ENCODE peak calls at places on chromosomes 16 and 17, in ten cellular contexts. One of them, this sample, is unnamed.

GRCh38 chr17:1413281-1413791 is 13.3 kb upstream of the YWHAE start:
- DNase-seq in AG09309: no peak
- DNase-seq in CD8-positive, alpha-beta T cell: no peak
- DNase-seq in aorta: peak
- DNase-seq in A673: no peak
- DNase-seq in skeletal muscle cell: peak
- DNase-seq in NT2/D1: no peak
- DNase-seq in retinal pigment epithelial cell: peak
- DNase-seq in cardiac muscle cell: no peak
- DNase-seq in dorsolateral prefrontal cortex: no peak
- DNase-seq in this sample: no peak

GRCh38 chr17:79007504-79008381 is 1.8 kb downstream of the CANT1 start:
- DNase-seq in CD8-positive, alpha-beta T cell: no peak
- DNase-seq in AG09309: no peak
- DNase-seq in A673: no peak
- DNase-seq in aorta: peak
- DNase-seq in NT2/D1: no peak
- DNase-seq in cardiac muscle cell: no peak
- DNase-seq in skeletal muscle cell: no peak
- DNase-seq in retinal pigment epithelial cell: no peak
- DNase-seq in dorsolateral prefrontal cortex: no peak
- DNase-seq in this sample: no peak

GRCh38 chr16:35194681-35195080 is 1735.3 kb downstream of the TP53TG3F start:
- DNase-seq in A673: no peak
- DNase-seq in NT2/D1: no peak
- DNase-seq in skeletal muscle cell: no peak
- DNase-seq in AG09309: no peak
- DNase-seq in dorsolateral prefrontal cortex: no peak
- DNase-seq in aorta: no peak
- DNase-seq in CD8-positive, alpha-beta T cell: no peak
- DNase-seq in retinal pigment epithelial cell: no peak
- DNase-seq in cardiac muscle cell: no peak
- DNase-seq in this sample: no peak

GRCh38 chr17:13353590-13353989 is 248.1 kb downstream of the HS3ST3A1 start:
- DNase-seq in A673: no peak
- DNase-seq in dorsolateral prefrontal cortex: no peak
- DNase-seq in skeletal muscle cell: peak
- DNase-seq in NT2/D1: no peak
- DNase-seq in cardiac muscle cell: peak
- DNase-seq in retinal pigment epithelial cell: peak
- DNase-seq in AG09309: no peak
- DNase-seq in aorta: no peak
- DNase-seq in CD8-positive, alpha-beta T cell: no peak
- DNase-seq in this sample: no peak

GRCh38 chr17:55567240-55568216 is 56.3 kb upstream of the SMIM36 start:
- DNase-seq in aorta: no peak
- DNase-seq in retinal pigment epithelial cell: no peak
- DNase-seq in NT2/D1: no peak
- DNase-seq in skeletal muscle cell: no peak
- DNase-seq in AG09309: no peak
- DNase-seq in dorsolateral prefrontal cortex: no peak
- DNase-seq in cardiac muscle cell: peak
- DNase-seq in CD8-positive, alpha-beta T cell: no peak
- DNase-seq in A673: no peak
- DNase-seq in this sample: no peak

GRCh38 chr16:62190426-62190825 is 154.2 kb upstream of the CDH8 start:
- DNase-seq in AG09309: no peak
- DNase-seq in aorta: no peak
- DNase-seq in NT2/D1: peak
- DNase-seq in dorsolateral prefrontal cortex: no peak
- DNase-seq in cardiac muscle cell: peak
- DNase-seq in skeletal muscle cell: no peak
- DNase-seq in CD8-positive, alpha-beta T cell: no peak
- DNase-seq in retinal pigment epithelial cell: peak
- DNase-seq in A673: peak
- DNase-seq in this sample: peak

GRCh38 chr16:75225092-75225491 is 6.3 kb downstream of the CTRB1 start:
- DNase-seq in CD8-positive, alpha-beta T cell: no peak
- DNase-seq in aorta: peak
- DNase-seq in retinal pigment epithelial cell: no peak
- DNase-seq in AG09309: no peak
- DNase-seq in NT2/D1: no peak
- DNase-seq in cardiac muscle cell: no peak
- DNase-seq in skeletal muscle cell: no peak
- DNase-seq in dorsolateral prefrontal cortex: no peak
- DNase-seq in A673: no peak
- DNase-seq in this sample: no peak

GRCh38 chr17:80196652-80197051 is 23.5 kb downstream of the SGSH start:
- DNase-seq in CD8-positive, alpha-beta T cell: no peak
- DNase-seq in skeletal muscle cell: no peak
- DNase-seq in retinal pigment epithelial cell: no peak
- DNase-seq in A673: no peak
- DNase-seq in NT2/D1: no peak
- DNase-seq in AG09309: no peak
- DNase-seq in aorta: no peak
- DNase-seq in cardiac muscle cell: no peak
- DNase-seq in dorsolateral prefrontal cortex: no peak
- DNase-seq in this sample: no peak

GRCh38 chr16:2142942-2143868 is 5.2 kb upstream of the RAB26 start:
- DNase-seq in dorsolateral prefrontal cortex: peak
- DNase-seq in aorta: no peak
- DNase-seq in skeletal muscle cell: no peak
- DNase-seq in NT2/D1: no peak
- DNase-seq in cardiac muscle cell: no peak
- DNase-seq in retinal pigment epithelial cell: no peak
- DNase-seq in AG09309: no peak
- DNase-seq in CD8-positive, alpha-beta T cell: no peak
- DNase-seq in A673: no peak
- DNase-seq in this sample: no peak

GRCh38 chr16:67053767-67054334 is 24.9 kb downstream of the CBFB start:
- DNase-seq in retinal pigment epithelial cell: no peak
- DNase-seq in A673: no peak
- DNase-seq in CD8-positive, alpha-beta T cell: no peak
- DNase-seq in skeletal muscle cell: no peak
- DNase-seq in aorta: no peak
- DNase-seq in cardiac muscle cell: no peak
- DNase-seq in dorsolateral prefrontal cortex: no peak
- DNase-seq in NT2/D1: no peak
- DNase-seq in AG09309: no peak
- DNase-seq in this sample: no peak

GRCh38 chr17:7903154-7904103 is 12.7 kb downstream of the RNF227 start:
- DNase-seq in NT2/D1: no peak
- DNase-seq in aorta: peak
- DNase-seq in A673: no peak
- DNase-seq in CD8-positive, alpha-beta T cell: no peak
- DNase-seq in cardiac muscle cell: no peak
- DNase-seq in dorsolateral prefrontal cortex: peak
- DNase-seq in AG09309: no peak
- DNase-seq in retinal pigment epithelial cell: no peak
- DNase-seq in skeletal muscle cell: no peak
- DNase-seq in this sample: peak

GRCh38 chr16:12672986-12673385 is 130.7 kb downstream of the CPPED1 start:
- DNase-seq in NT2/D1: no peak
- DNase-seq in skeletal muscle cell: no peak
- DNase-seq in dorsolateral prefrontal cortex: no peak
- DNase-seq in retinal pigment epithelial cell: no peak
- DNase-seq in CD8-positive, alpha-beta T cell: no peak
- DNase-seq in AG09309: no peak
- DNase-seq in cardiac muscle cell: no peak
- DNase-seq in A673: no peak
- DNase-seq in aorta: no peak
- DNase-seq in this sample: no peak

DNA sequence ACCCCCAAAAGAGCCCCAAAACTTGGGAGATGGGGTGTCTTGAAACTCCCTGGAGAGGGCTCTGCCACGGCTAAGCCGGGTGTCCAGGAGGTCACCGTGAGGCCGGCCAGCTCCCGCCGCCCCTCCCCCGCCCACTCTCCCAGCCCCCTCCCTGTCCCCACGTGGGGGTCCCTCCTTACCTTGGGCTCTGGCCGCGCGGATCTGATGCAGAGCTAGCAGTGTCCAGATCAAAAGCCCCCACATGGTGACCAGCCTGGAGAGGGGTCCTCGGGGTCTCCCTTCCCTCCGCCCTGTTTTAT is 450 bp downstream of the SDK2 start:
- DNase-seq in cardiac muscle cell: peak
- DNase-seq in skeletal muscle cell: no peak
- DNase-seq in CD8-positive, alpha-beta T cell: no peak
- DNase-seq in A673: no peak
- DNase-seq in NT2/D1: no peak
- DNase-seq in dorsolateral prefrontal cortex: no peak
- DNase-seq in aorta: no peak
- DNase-seq in AG09309: no peak
- DNase-seq in retinal pigment epithelial cell: no peak
- DNase-seq in this sample: no peak
- H3K4me3 ChIP-seq in cardiac muscle cell: peak
- H3K4me3 ChIP-seq in skeletal muscle cell: peak
- H3K4me3 ChIP-seq in CD8-positive, alpha-beta T cell: peak
- H3K4me3 ChIP-seq in A673: peak
- H3K4me3 ChIP-seq in NT2/D1: peak
- H3K4me3 ChIP-seq in dorsolateral prefrontal cortex: peak
- H3K4me3 ChIP-seq in aorta: peak
- H3K4me3 ChIP-seq in AG09309: no peak
- H3K4me3 ChIP-seq in retinal pigment epithelial cell: peak
- H3K4me3 ChIP-seq in this sample: peak

GRCh38 chr17:50275279-50275678 is 1.0 kb downstream of the TMEM92 start:
- DNase-seq in AG09309: no peak
- DNase-seq in aorta: no peak
- DNase-seq in dorsolateral prefrontal cortex: no peak
- DNase-seq in NT2/D1: no peak
- DNase-seq in A673: no peak
- DNase-seq in retinal pigment epithelial cell: no peak
- DNase-seq in skeletal muscle cell: no peak
- DNase-seq in CD8-positive, alpha-beta T cell: no peak
- DNase-seq in cardiac muscle cell: no peak
- DNase-seq in this sample: no peak
- H3K4me3 ChIP-seq in AG09309: no peak
- H3K4me3 ChIP-seq in aorta: no peak
- H3K4me3 ChIP-seq in dorsolateral prefrontal cortex: no peak
- H3K4me3 ChIP-seq in NT2/D1: no peak
- H3K4me3 ChIP-seq in A673: no peak
- H3K4me3 ChIP-seq in retinal pigment epithelial cell: no peak
- H3K4me3 ChIP-seq in skeletal muscle cell: no peak
- H3K4me3 ChIP-seq in CD8-positive, alpha-beta T cell: no peak
- H3K4me3 ChIP-seq in cardiac muscle cell: no peak
- H3K4me3 ChIP-seq in this sample: no peak

GRCh38 chr17:29069526-29070041 is 26.6 kb downstream of the PIPOX start:
- DNase-seq in CD8-positive, alpha-beta T cell: no peak
- DNase-seq in NT2/D1: no peak
- DNase-seq in dorsolateral prefrontal cortex: no peak
- DNase-seq in aorta: no peak
- DNase-seq in cardiac muscle cell: no peak
- DNase-seq in AG09309: no peak
- DNase-seq in A673: peak
- DNase-seq in retinal pigment epithelial cell: no peak
- DNase-seq in skeletal muscle cell: no peak
- DNase-seq in this sample: no peak

GRCh38 chr17:29068828-29069227 is 25.9 kb downstream of the PIPOX start:
- DNase-seq in CD8-positive, alpha-beta T cell: no peak
- DNase-seq in NT2/D1: no peak
- DNase-seq in retinal pigment epithelial cell: no peak
- DNase-seq in dorsolateral prefrontal cortex: peak
- DNase-seq in AG09309: no peak
- DNase-seq in cardiac muscle cell: no peak
- DNase-seq in A673: no peak
- DNase-seq in skeletal muscle cell: no peak
- DNase-seq in aorta: no peak
- DNase-seq in this sample: no peak

GRCh38 chr17:29063992-29064391 is 21.1 kb downstream of the PIPOX start:
- DNase-seq in cardiac muscle cell: no peak
- DNase-seq in retinal pigment epithelial cell: no peak
- DNase-seq in aorta: no peak
- DNase-seq in CD8-positive, alpha-beta T cell: no peak
- DNase-seq in NT2/D1: no peak
- DNase-seq in dorsolateral prefrontal cortex: no peak
- DNase-seq in skeletal muscle cell: no peak
- DNase-seq in A673: no peak
- DNase-seq in AG09309: no peak
- DNase-seq in this sample: no peak

GRCh38 chr17:29066053-29066452 is 23.1 kb downstream of the PIPOX start:
- DNase-seq in aorta: no peak
- DNase-seq in retinal pigment epithelial cell: no peak
- DNase-seq in AG09309: no peak
- DNase-seq in dorsolateral prefrontal cortex: no peak
- DNase-seq in A673: no peak
- DNase-seq in NT2/D1: no peak
- DNase-seq in skeletal muscle cell: no peak
- DNase-seq in cardiac muscle cell: no peak
- DNase-seq in CD8-positive, alpha-beta T cell: no peak
- DNase-seq in this sample: no peak

DNA sequence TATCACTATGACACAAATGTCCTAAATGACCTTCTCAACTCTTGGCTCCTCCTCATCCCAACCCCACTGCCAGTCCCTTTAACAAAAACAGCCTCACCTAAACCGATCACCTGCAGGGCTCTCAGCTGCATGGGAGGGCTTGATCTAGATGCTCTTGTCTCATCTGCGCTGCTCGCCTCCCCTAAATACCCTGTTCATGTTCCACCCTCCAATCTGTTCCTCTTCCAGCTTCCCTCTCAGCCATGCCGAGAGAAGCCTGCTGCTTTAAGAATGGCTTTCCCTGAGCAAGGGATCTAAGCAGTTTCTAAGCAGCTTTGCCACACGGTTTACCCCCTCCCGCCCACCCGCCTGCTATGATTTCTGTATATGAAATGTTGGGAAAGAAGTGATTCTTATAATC is 23.7 kb downstream of the PIPOX start:
- DNase-seq in NT2/D1: no peak
- DNase-seq in cardiac muscle cell: no peak
- DNase-seq in retinal pigment epithelial cell: no peak
- DNase-seq in AG09309: no peak
- DNase-seq in A673: no peak
- DNase-seq in skeletal muscle cell: no peak
- DNase-seq in aorta: no peak
- DNase-seq in dorsolateral prefrontal cortex: no peak
- DNase-seq in CD8-positive, alpha-beta T cell: no peak
- DNase-seq in this sample: no peak
- H3K4me3 ChIP-seq in NT2/D1: no peak
- H3K4me3 ChIP-seq in cardiac muscle cell: no peak
- H3K4me3 ChIP-seq in retinal pigment epithelial cell: no peak
- H3K4me3 ChIP-seq in AG09309: no peak
- H3K4me3 ChIP-seq in A673: no peak
- H3K4me3 ChIP-seq in skeletal muscle cell: no peak
- H3K4me3 ChIP-seq in aorta: no peak
- H3K4me3 ChIP-seq in dorsolateral prefrontal cortex: no peak
- H3K4me3 ChIP-seq in CD8-positive, alpha-beta T cell: no peak
- H3K4me3 ChIP-seq in this sample: no peak

DNA sequence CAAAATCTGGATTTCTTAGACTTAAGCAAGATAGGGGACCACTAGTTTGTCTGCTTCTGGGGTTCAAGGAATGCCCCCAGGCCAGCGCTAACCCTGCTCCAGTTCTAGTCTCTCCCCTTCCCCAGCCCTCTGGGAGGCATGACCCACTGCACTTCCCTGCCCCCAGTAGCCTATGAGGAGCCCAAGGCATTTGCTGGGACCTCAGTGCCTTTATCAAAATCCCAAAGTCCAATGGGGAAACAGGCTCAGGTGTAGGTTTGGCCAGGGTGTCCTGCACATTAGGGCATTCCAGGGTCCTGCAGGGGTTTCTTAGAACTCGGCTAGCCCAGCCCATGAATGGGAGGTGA is 1.2 kb downstream of the IL4R start:
- DNase-seq in AG09309: no peak
- DNase-seq in skeletal muscle cell: no peak
- DNase-seq in aorta: peak
- DNase-seq in retinal pigment epithelial cell: no peak
- DNase-seq in NT2/D1: no peak
- DNase-seq in dorsolateral prefrontal cortex: peak
- DNase-seq in A673: no peak
- DNase-seq in cardiac muscle cell: no peak
- DNase-seq in CD8-positive, alpha-beta T cell: no peak
- DNase-seq in this sample: no peak
- H3K4me3 ChIP-seq in AG09309: no peak
- H3K4me3 ChIP-seq in skeletal muscle cell: peak
- H3K4me3 ChIP-seq in aorta: no peak
- H3K4me3 ChIP-seq in retinal pigment epithelial cell: no peak
- H3K4me3 ChIP-seq in NT2/D1: no peak
- H3K4me3 ChIP-seq in dorsolateral prefrontal cortex: peak
- H3K4me3 ChIP-seq in A673: no peak
- H3K4me3 ChIP-seq in cardiac muscle cell: peak
- H3K4me3 ChIP-seq in CD8-positive, alpha-beta T cell: peak
- H3K4me3 ChIP-seq in this sample: no peak